ENCODE peak calls at places on chromosomes 13 and 19, in six cellular contexts. S is A549, M is dorsolateral prefrontal cortex, P is neural progenitor cell, Y is psoas muscle, G is cardiac muscle cell. V is an unnamed sample.

GRCh38 chr19:48511800-48512503 is at the start of gene LMTK3:
- DNase-seq in S (peak), M (peak), P (peak), Y (no peak), G (peak), V (peak)

GRCh38 chr13:51822106-51822840 is 18.3 kb upstream of the DHRS12 start:
- DNase-seq in S (no peak), M (no peak), P (no peak), Y (no peak), G (no peak), V (peak)

GRCh38 chr13:21060063-21060826 is 1.1 kb downstream of the LATS2 start:
- DNase-seq in S (peak), M (no peak), P (peak), Y (peak), G (peak), V (no peak)

GRCh38 chr13:31835932-31836331 is 96.6 kb downstream of the RXFP2 start:
- DNase-seq in S (no peak), M (no peak), P (no peak), Y (no peak), G (no peak), V (no peak)

GRCh38 chr13:112101360-112101930 is 34.5 kb downstream of the SOX1 start:
- DNase-seq in S (no peak), M (no peak), P (no peak), Y (no peak), G (no peak), V (no peak)

GRCh38 chr13:76596216-76596615 is 290.0 kb downstream of the KCTD12 start:
- DNase-seq in S (no peak), M (no peak), P (no peak), Y (no peak), G (no peak), V (no peak)

GRCh38 chr13:27354379-27354778 is 70.0 kb upstream of the GTF3A start:
- DNase-seq in S (no peak), M (no peak), P (no peak), Y (no peak), G (no peak), V (no peak)

GRCh38 chr19:38182536-38183210 is 41.3 kb downstream of the DPF1 start:
- DNase-seq in S (no peak), M (no peak), P (no peak), Y (no peak), G (no peak), V (no peak)

DNA sequence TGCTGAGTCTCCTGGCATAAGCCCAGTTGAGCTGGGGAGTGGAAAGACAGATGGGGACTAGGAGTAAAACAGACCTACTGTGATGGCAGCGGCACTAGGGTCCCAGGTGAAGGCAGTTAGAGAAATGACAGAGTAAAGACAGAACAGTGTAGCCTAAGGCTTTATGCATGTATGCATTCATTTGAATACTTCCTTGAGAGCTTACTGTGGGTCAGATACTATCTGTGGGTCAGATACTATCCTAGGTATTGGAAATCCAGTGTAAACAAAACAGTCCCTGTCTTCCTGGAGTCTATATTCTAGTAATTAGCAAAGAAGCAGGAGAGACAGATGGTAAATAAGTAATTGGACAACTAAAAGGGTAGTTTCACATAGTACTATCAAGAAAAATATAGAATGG is 73.7 kb upstream of the LRCH1 start:
- DNase-seq in S (no peak), M (no peak), P (no peak), Y (no peak), G (no peak), V (no peak)
- H3K4me3 ChIP-seq in S (no peak), M (no peak), P (no peak), Y (no peak), G (no peak), V (no peak)

GRCh38 chr19:35031072-35031881 is 1.0 kb downstream of the SCN1B start:
- DNase-seq in S (no peak), M (peak), P (peak), Y (peak), G (peak), V (peak)

GRCh38 chr19:35029737-35030256 is 473 bp upstream of the SCN1B start:
- DNase-seq in S (peak), M (no peak), P (no peak), Y (no peak), G (no peak), V (peak)

GRCh38 chr19:35032356-35032865 is 2.1 kb downstream of the SCN1B start:
- DNase-seq in S (no peak), M (no peak), P (no peak), Y (no peak), G (no peak), V (no peak)

GRCh38 chr19:35027851-35028599 is 2.2 kb upstream of the SCN1B start:
- DNase-seq in S (peak), M (no peak), P (no peak), Y (peak), G (no peak), V (no peak)

DNA sequence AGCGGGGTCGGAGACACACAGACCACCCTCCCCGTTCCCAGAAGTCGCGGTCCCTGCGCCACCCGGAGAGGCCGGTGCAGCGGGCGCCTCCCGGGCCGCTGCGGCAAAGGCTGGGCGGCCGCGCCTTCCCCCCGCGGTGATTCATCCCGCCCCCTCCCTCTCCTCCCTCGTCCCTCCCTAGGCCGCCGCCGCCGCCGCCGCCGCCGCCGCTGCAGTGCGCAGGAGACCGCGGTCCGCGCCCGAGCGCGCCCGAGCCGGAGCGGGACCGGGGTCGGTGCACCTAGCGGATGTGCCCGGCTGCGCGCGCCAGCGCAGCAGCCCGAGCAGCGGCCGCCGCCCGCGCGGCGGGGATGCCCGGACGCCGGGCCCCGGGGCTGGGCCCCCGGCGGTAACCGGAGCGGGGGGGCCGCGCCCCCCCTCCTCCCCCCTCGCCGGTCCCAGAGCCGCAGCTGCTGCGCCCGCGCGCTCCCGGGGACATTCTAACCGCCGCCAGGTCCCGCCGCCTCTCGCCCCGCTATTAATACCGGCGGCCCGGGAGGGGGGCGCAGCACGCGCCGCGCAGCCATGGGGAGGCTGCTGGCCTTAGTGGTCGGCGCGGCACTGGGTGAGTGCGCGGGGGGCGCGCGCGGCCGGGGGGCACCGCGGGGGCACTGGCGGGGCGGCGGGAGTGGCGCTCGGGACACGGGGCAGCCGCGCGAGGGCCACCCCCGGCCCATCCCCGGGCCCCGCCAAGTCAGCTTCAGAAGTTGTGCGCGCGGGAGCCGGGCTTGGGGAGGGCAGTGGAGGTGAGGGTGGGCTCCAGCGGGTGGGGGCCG is at the start of gene SCN1B:
- DNase-seq in S (peak), M (peak), P (peak), Y (peak), G (peak), V (peak)
- H3K4me3 ChIP-seq in S (peak), M (peak), P (peak), Y (peak), G (peak), V (peak)

GRCh38 chr19:8491574-8491973 is 10.9 kb downstream of the PRAM1 start:
- DNase-seq in S (peak), M (no peak), P (no peak), Y (no peak), G (no peak), V (no peak)

GRCh38 chr19:8498295-8498694 is 4.1 kb downstream of the PRAM1 start:
- DNase-seq in S (no peak), M (no peak), P (no peak), Y (no peak), G (no peak), V (no peak)

GRCh38 chr19:8490395-8490760 is 12.1 kb downstream of the PRAM1 start:
- DNase-seq in S (no peak), M (no peak), P (no peak), Y (no peak), G (no peak), V (no peak)

GRCh38 chr19:8490873-8491272 is 11.6 kb downstream of the PRAM1 start:
- DNase-seq in S (no peak), M (no peak), P (no peak), Y (no peak), G (no peak), V (no peak)

GRCh38 chr19:8494158-8494557 is 8.3 kb downstream of the PRAM1 start:
- DNase-seq in S (no peak), M (no peak), P (no peak), Y (no peak), G (no peak), V (no peak)
- H3K4me3 ChIP-seq in S (no peak), M (no peak), P (no peak), Y (no peak), G (no peak), V (no peak)

GRCh38 chr19:1567848-1568227 is 287 bp downstream of the MEX3D start:
- DNase-seq in S (no peak), M (no peak), P (peak), Y (no peak), G (peak), V (no peak)
- H3K4me3 ChIP-seq in S (peak), M (no peak), P (peak), Y (no peak), G (no peak), V (no peak)

GRCh38 chr19:33998739-33999345 is 173.5 kb upstream of the LSM14A start:
- DNase-seq in S (peak), M (no peak), P (no peak), Y (no peak), G (no peak), V (no peak)
- H3K4me3 ChIP-seq in S (peak), M (no peak), P (no peak), Y (no peak), G (no peak), V (no peak)

GRCh38 chr19:29018542-29018941 is 194.4 kb downstream of the UQCRFS1 start:
- DNase-seq in S (no peak), M (no peak), P (no peak), Y (no peak), G (no peak), V (no peak)
- H3K4me3 ChIP-seq in S (no peak), M (no peak), P (no peak), Y (no peak), G (no peak), V (no peak)

DNA sequence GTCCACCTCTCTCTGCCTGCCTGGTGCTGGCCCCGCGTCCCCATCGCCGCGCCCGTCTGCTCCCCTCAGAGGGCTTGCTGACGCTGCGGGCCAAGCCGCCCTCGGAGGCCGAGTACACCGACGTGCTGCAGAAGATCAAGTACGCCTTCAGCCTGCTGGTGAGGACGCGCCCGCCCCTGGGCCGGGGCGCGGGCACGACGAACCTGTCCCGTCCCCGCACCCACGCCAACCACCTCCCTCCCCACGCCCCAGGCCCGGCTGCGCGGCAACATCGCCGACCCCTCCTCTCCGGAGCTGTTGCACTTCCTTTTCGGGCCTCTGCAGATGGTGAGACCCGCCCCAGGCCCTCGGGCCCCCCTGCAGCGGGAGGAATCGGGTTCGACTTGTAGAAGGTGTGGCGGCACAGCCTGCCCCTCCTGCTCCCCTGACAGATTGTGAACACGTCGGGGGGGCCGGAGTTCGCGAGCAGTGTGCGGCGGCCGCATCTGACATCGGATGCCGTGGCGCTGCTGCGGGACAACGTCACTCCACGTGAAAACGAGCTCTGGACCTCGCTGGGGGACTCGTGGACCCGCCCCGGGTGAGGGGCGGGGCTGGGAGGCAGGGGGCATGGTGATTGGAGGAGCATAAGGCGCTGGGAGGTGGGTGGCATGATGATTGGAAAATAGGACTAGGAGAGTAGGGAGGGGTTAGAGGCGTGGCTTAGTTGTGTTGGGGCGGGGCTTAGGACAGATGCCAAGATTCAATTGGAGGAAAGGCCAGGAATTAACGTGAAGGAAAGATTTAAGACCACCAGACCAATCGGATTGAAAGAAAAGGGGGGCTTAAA is 6.6 kb downstream of the EPS8L1 start:
- DNase-seq in S (peak), M (no peak), P (peak), Y (no peak), G (no peak), V (peak)
- H3K4me3 ChIP-seq in S (no peak), M (no peak), P (peak), Y (peak), G (peak), V (peak)

DNA sequence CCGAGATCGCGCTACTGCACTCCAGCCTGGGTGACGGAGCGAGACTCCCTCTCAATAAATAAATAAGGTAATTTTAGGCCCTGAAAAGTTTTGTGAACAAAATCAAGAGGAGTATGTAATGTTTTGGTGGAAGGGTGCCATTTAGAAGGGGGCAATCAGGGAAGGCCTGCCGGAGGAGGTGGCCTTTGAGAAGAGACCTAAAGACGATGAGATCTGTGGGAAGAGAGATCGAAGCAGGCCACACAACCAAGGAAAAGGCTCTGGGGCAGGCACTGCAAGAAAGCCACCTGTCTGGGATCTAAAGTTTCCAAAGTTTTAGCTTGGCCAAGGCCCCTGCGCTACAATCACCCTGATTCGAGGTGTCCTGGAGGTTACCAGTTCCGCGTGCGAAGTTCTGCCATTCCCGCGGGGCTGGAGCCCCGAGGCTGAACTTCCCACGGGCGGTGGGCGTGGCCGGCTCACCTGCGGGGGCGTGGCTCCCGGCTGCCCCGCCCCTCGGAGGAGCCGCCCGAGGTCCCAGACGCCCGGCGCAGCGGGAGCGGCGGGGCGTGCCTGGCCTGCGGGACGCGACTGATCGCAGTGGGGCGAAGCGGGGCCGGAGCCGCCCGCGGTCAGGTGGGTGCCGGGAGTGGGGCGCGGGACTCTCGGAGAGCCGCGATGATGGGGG is at the start of gene KLC3:
- DNase-seq in S (no peak), M (no peak), P (peak), Y (no peak), G (peak), V (peak)
- H3K4me3 ChIP-seq in S (peak), M (no peak), P (peak), Y (peak), G (peak), V (peak)

V was measured in WERI-Rb-1.